ENCODE peak calls at places on chromosomes 6 and 20, in five cellular contexts. One of them, this sample, is unnamed.

GRCh38 chr20:57787151-57787968 is 77.5 kb upstream of the PMEPA1 start:
- DNase-seq in left lung: no peak
- DNase-seq in psoas muscle: no peak
- DNase-seq in GM12878: no peak
- DNase-seq in body of pancreas: no peak
- DNase-seq in this sample: no peak

GRCh38 chr20:38001173-38001875 is 31.9 kb downstream of the TTI1 start:
- DNase-seq in psoas muscle: no peak
- DNase-seq in GM12878: no peak
- DNase-seq in left lung: no peak
- DNase-seq in body of pancreas: no peak
- DNase-seq in this sample: no peak

GRCh38 chr6:27809939-27810767 is 102.0 kb downstream of the OR2B2 start:
- DNase-seq in left lung: peak; percentile 87
- DNase-seq in body of pancreas: peak; percentile 77
- DNase-seq in psoas muscle: peak; percentile 53
- DNase-seq in GM12878: peak; percentile 98
- DNase-seq in this sample: peak; percentile 97

GRCh38 chr6:10695086-10695657 is 400 bp downstream of the PAK1IP1 start:
- DNase-seq in body of pancreas: no peak
- DNase-seq in GM12878: no peak
- DNase-seq in left lung: no peak
- DNase-seq in psoas muscle: no peak
- DNase-seq in this sample: no peak

GRCh38 chr20:52601295-52601971 is 370.7 kb upstream of the TSHZ2 start:
- DNase-seq in body of pancreas: peak; percentile 10
- DNase-seq in GM12878: no peak
- DNase-seq in psoas muscle: no peak
- DNase-seq in left lung: no peak
- DNase-seq in this sample: no peak

GRCh38 chr6:7543761-7544424 is 2.4 kb downstream of the DSP start:
- DNase-seq in GM12878: no peak
- DNase-seq in left lung: no peak
- DNase-seq in psoas muscle: no peak
- DNase-seq in body of pancreas: peak; percentile 41
- DNase-seq in this sample: no peak

GRCh38 chr20:16405254-16405653 is 168.0 kb downstream of the KIF16B start:
- DNase-seq in body of pancreas: no peak
- DNase-seq in GM12878: no peak
- DNase-seq in psoas muscle: no peak
- DNase-seq in left lung: no peak
- DNase-seq in this sample: no peak

GRCh38 chr6:17551383-17551958 is 48.6 kb upstream of the FAM8A1 start:
- DNase-seq in body of pancreas: no peak
- DNase-seq in GM12878: no peak
- DNase-seq in psoas muscle: no peak
- DNase-seq in left lung: no peak
- DNase-seq in this sample: no peak

GRCh38 chr20:41348430-41349172 is 8.0 kb downstream of the LPIN3 start:
- DNase-seq in GM12878: no peak
- DNase-seq in left lung: no peak
- DNase-seq in psoas muscle: no peak
- DNase-seq in body of pancreas: no peak
- DNase-seq in this sample: no peak

GRCh38 chr20:56911946-56912345 is 282.8 kb downstream of the TFAP2C start:
- DNase-seq in GM12878: no peak
- DNase-seq in left lung: no peak
- DNase-seq in body of pancreas: no peak
- DNase-seq in psoas muscle: no peak
- DNase-seq in this sample: no peak

GRCh38 chr6:113645986-113646385 is 211.2 kb upstream of the MARCKS start:
- DNase-seq in psoas muscle: no peak
- DNase-seq in left lung: no peak
- DNase-seq in GM12878: no peak
- DNase-seq in body of pancreas: no peak
- DNase-seq in this sample: no peak

GRCh38 chr20:61812771-61813485 is 252.8 kb downstream of the TAF4 start:
- DNase-seq in psoas muscle: no peak
- DNase-seq in left lung: peak; percentile 39
- DNase-seq in body of pancreas: no peak
- DNase-seq in GM12878: no peak
- DNase-seq in this sample: no peak

GRCh38 chr20:53571555-53572286 is 21.9 kb downstream of the ZNF217 start:
- DNase-seq in GM12878: no peak
- DNase-seq in left lung: no peak
- DNase-seq in body of pancreas: no peak
- DNase-seq in psoas muscle: no peak
- DNase-seq in this sample: no peak

GRCh38 chr6:149896491-149896890 is 1.4 kb downstream of the RAET1E start:
- DNase-seq in left lung: no peak
- DNase-seq in psoas muscle: no peak
- DNase-seq in body of pancreas: no peak
- DNase-seq in GM12878: no peak
- DNase-seq in this sample: no peak

GRCh38 chr6:114874384-114874783 is 531.6 kb upstream of the HS3ST5 start:
- DNase-seq in psoas muscle: no peak
- DNase-seq in GM12878: no peak
- DNase-seq in body of pancreas: no peak
- DNase-seq in left lung: no peak
- DNase-seq in this sample: no peak

GRCh38 chr20:62500237-62500864 is 24.6 kb upstream of the GATA5 start:
- DNase-seq in left lung: peak; percentile 95
- DNase-seq in body of pancreas: peak; percentile 71
- DNase-seq in GM12878: no peak
- DNase-seq in psoas muscle: peak; percentile 84
- DNase-seq in this sample: peak; percentile 67

GRCh38 chr20:23624307-23624706 is 13.4 kb downstream of the CST3 start:
- DNase-seq in psoas muscle: no peak
- DNase-seq in GM12878: no peak
- DNase-seq in left lung: no peak
- DNase-seq in body of pancreas: no peak
- DNase-seq in this sample: no peak

GRCh38 chr6:169171951-169172350 is 81.7 kb downstream of the THBS2 start:
- DNase-seq in left lung: no peak
- DNase-seq in body of pancreas: no peak
- DNase-seq in psoas muscle: no peak
- DNase-seq in GM12878: no peak
- DNase-seq in this sample: no peak

GRCh38 chr6:126698732-126699240 is 358.9 kb downstream of the CENPW start:
- DNase-seq in psoas muscle: no peak
- DNase-seq in body of pancreas: no peak
- DNase-seq in left lung: no peak
- DNase-seq in GM12878: no peak
- DNase-seq in this sample: no peak

GRCh38 chr6:123931928-123932327 is 128.3 kb downstream of the NKAIN2 start:
- DNase-seq in GM12878: no peak
- DNase-seq in body of pancreas: no peak
- DNase-seq in left lung: no peak
- DNase-seq in psoas muscle: no peak
- DNase-seq in this sample: no peak

GRCh38 chr6:112019619-112020018 is 34.3 kb upstream of the CCN6 start:
- DNase-seq in GM12878: no peak
- DNase-seq in psoas muscle: no peak
- DNase-seq in body of pancreas: no peak
- DNase-seq in left lung: no peak
- DNase-seq in this sample: no peak

GRCh38 chr20:45174434-45175364 is at the start of gene PI3:
- DNase-seq in body of pancreas: peak; percentile 27
- DNase-seq in psoas muscle: no peak
- DNase-seq in left lung: peak; percentile 85
- DNase-seq in GM12878: no peak
- DNase-seq in this sample: no peak

GRCh38 chr20:50130995-50131394 is 18.0 kb upstream of the UBE2V1 start:
- DNase-seq in GM12878: no peak
- DNase-seq in left lung: no peak
- DNase-seq in psoas muscle: no peak
- DNase-seq in body of pancreas: no peak
- DNase-seq in this sample: no peak

GRCh38 chr6:40695114-40695513 is 108.0 kb upstream of the LRFN2 start:
- DNase-seq in GM12878: no peak
- DNase-seq in body of pancreas: no peak
- DNase-seq in psoas muscle: no peak
- DNase-seq in left lung: no peak
- DNase-seq in this sample: no peak

GRCh38 chr20:1993986-1994385 is at the start of gene PDYN:
- DNase-seq in left lung: no peak
- DNase-seq in body of pancreas: no peak
- DNase-seq in psoas muscle: no peak
- DNase-seq in GM12878: no peak
- DNase-seq in this sample: no peak

GRCh38 chr20:645318-646106 is 7.5 kb downstream of the SRXN1 start:
- DNase-seq in left lung: peak; percentile 92
- DNase-seq in body of pancreas: peak; percentile 60
- DNase-seq in psoas muscle: peak; percentile 63
- DNase-seq in GM12878: peak; percentile 25
- DNase-seq in this sample: peak; percentile 82

GRCh38 chr6:132369526-132369925 is 31.7 kb downstream of the MOXD1 start:
- DNase-seq in body of pancreas: no peak
- DNase-seq in psoas muscle: no peak
- DNase-seq in left lung: no peak
- DNase-seq in GM12878: no peak
- DNase-seq in this sample: no peak

GRCh38 chr20:32580608-32580969 is 4.5 kb downstream of the NOL4L start:
- DNase-seq in body of pancreas: no peak
- DNase-seq in psoas muscle: no peak
- DNase-seq in left lung: no peak
- DNase-seq in GM12878: no peak
- DNase-seq in this sample: no peak
- H3K4me3 ChIP-seq in body of pancreas: no peak overlapping the region
- H3K4me3 ChIP-seq in psoas muscle: no peak overlapping the region
- H3K4me3 ChIP-seq in left lung: no peak overlapping the region
- H3K4me3 ChIP-seq in GM12878: no peak overlapping the region
- H3K4me3 ChIP-seq in this sample: no peak overlapping the region

GRCh38 chr6:148533309-148534107 is 190.9 kb downstream of the SASH1 start:
- DNase-seq in GM12878: no peak
- DNase-seq in psoas muscle: no peak
- DNase-seq in body of pancreas: no peak
- DNase-seq in left lung: no peak
- DNase-seq in this sample: no peak

GRCh38 chr6:148532698-148533097 is 190.1 kb downstream of the SASH1 start:
- DNase-seq in body of pancreas: no peak
- DNase-seq in psoas muscle: no peak
- DNase-seq in GM12878: no peak
- DNase-seq in left lung: no peak
- DNase-seq in this sample: no peak

GRCh38 chr6:148535976-148536375 is 193.3 kb downstream of the SASH1 start:
- DNase-seq in body of pancreas: no peak
- DNase-seq in left lung: no peak
- DNase-seq in GM12878: no peak
- DNase-seq in psoas muscle: no peak
- DNase-seq in this sample: no peak

GRCh38 chr6:148534871-148535270 is 192.2 kb downstream of the SASH1 start:
- DNase-seq in body of pancreas: no peak
- DNase-seq in left lung: no peak
- DNase-seq in GM12878: no peak
- DNase-seq in psoas muscle: no peak
- DNase-seq in this sample: no peak

DNA sequence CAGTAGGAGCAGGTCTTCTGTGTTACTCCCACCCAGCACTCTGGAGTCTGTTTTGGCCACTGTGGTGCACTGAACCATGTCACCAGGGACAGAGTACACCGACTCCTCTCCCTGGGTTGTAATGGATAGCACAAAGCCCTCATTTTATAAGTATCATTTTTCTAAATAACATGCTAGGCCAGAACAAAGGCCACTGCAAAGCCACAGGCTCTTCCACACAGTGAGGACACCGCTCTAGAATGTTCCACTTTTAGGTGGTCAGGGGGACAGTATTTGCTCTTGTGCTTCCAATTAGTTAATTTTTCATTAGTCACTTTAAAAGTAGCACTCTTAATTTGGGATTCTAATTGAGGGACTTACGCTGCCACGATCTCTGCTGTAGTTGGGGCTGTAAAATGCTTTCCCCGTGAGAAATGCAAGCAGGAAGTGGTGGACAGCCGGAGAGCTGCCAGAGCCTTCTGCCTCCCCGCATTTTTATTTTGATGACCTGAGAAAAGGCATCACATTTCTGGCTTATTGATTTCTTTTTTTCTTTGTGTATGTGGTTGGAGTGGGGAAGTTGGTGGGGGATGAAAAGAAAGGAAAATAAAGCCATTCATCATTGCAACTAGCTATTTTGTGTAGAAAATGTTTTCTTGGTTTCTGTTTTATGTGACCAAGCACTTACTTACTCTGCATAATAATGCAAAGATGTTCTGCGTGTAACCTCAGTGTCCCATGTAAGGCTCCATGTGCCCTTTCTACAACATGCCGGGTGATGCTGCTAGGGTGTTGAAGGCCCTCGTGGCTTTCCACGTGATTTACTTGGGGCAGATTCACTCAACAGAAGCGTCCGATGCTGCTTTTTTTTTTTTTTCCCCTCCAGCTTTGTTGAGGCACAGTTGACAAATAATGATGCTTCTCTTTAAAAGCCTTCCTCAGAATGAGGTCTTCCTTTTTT is 195.9 kb downstream of the SASH1 start:
- DNase-seq in left lung: no peak
- DNase-seq in psoas muscle: no peak
- DNase-seq in body of pancreas: no peak
- DNase-seq in GM12878: no peak
- DNase-seq in this sample: no peak
- H3K4me3 ChIP-seq in left lung: no peak overlapping the region
- H3K4me3 ChIP-seq in psoas muscle: no peak overlapping the region
- H3K4me3 ChIP-seq in body of pancreas: no peak overlapping the region
- H3K4me3 ChIP-seq in GM12878: no peak overlapping the region
- H3K4me3 ChIP-seq in this sample: no peak overlapping the region

DNA sequence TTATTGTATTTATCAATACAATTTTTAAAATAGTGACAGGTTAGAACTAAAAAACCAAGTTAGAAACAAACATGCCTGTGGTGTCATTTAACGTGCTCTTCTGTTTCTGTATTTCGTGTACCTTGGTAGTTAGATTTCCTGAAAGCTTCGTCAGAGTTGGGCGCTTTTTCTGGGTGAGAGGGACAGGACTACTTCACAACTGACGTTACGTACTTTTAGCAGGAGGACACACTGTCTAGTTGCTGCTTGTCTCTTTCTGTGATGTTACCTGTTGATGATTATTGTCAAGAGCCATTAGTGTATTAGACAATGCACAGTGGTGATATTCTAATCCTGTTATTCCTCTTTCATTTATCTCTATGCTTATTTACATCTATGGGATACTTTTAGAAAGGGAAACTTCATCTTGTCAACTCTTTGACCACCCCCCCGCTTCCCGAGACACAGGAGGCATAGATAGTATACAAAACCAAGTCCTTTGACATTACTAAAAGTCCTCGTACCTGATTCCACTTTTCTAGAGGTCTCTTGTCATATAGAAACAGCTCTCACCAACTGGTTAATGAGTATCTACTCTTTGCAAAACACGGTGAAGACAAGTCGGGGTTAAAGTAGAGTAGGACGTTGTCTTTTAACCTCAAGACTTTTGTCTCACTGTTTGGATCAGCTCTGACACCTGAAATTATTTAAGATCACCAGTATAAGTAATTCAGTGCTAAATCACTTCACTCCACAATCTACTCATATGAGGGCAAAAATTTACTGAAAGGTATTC is 96.3 kb downstream of the LYRM2 start:
- DNase-seq in body of pancreas: no peak
- DNase-seq in GM12878: no peak
- DNase-seq in left lung: no peak
- DNase-seq in psoas muscle: no peak
- DNase-seq in this sample: no peak
- H3K4me3 ChIP-seq in body of pancreas: no peak overlapping the region
- H3K4me3 ChIP-seq in GM12878: no peak overlapping the region
- H3K4me3 ChIP-seq in left lung: peak overlapping the region; percentile 13
- H3K4me3 ChIP-seq in psoas muscle: no peak overlapping the region
- H3K4me3 ChIP-seq in this sample: no peak overlapping the region

GRCh38 chr6:33430334-33430733 is 10.5 kb downstream of the SYNGAP1 start:
- DNase-seq in psoas muscle: no peak
- DNase-seq in GM12878: no peak
- DNase-seq in body of pancreas: no peak
- DNase-seq in left lung: no peak
- DNase-seq in this sample: no peak
- H3K4me3 ChIP-seq in psoas muscle: no peak overlapping the region
- H3K4me3 ChIP-seq in GM12878: no peak overlapping the region
- H3K4me3 ChIP-seq in body of pancreas: no peak overlapping the region
- H3K4me3 ChIP-seq in left lung: no peak overlapping the region
- H3K4me3 ChIP-seq in this sample: no peak overlapping the region